ENCODE peak calls at places on chromosome 2, in seven cellular contexts. Y, J, M, I, W, S and R are unnamed samples.

GRCh38 chr2:205975082-205975949 is 110.7 kb downstream of the INO80D start:
- DNase-seq in I (no peak), W (peak), S (no peak), M (no peak), Y (peak), J (peak), R (no peak)

GRCh38 chr2:191297031-191297430 is 51.8 kb downstream of the MYO1B start:
- DNase-seq in M (no peak), J (no peak), Y (no peak), S (no peak), W (no peak), I (no peak), R (no peak)

GRCh38 chr2:9524291-9524690 is 31.3 kb downstream of the ADAM17 start:
- DNase-seq in M (no peak), W (no peak), S (no peak), J (no peak), Y (no peak), I (no peak), R (no peak)

GRCh38 chr2:233413529-233414272 is 59.4 kb downstream of the DGKD start:
- DNase-seq in I (no peak), M (peak), W (no peak), Y (peak), J (no peak), S (no peak), R (no peak)

GRCh38 chr2:144181006-144181405 is 338.9 kb downstream of the ZEB2 start:
- DNase-seq in I (no peak), M (no peak), S (no peak), W (no peak), J (no peak), Y (no peak), R (no peak)

GRCh38 chr2:53913721-53914120 is 54.0 kb upstream of the GPR75 start:
- DNase-seq in W (no peak), J (no peak), Y (peak), S (peak), M (peak), I (no peak), R (peak)

GRCh38 chr2:238863749-238864206 is 15.9 kb downstream of the TWIST2 start:
- DNase-seq in M (no peak), J (no peak), S (no peak), W (no peak), Y (no peak), I (no peak), R (no peak)

GRCh38 chr2:198004921-198005829 is 200.8 kb downstream of the PLCL1 start:
- DNase-seq in I (no peak), Y (no peak), M (peak), S (no peak), J (no peak), W (no peak), R (no peak)

GRCh38 chr2:43169987-43170732 is 56.2 kb downstream of the ZFP36L2 start:
- DNase-seq in Y (no peak), J (no peak), M (peak), S (peak), I (no peak), W (no peak), R (no peak)

GRCh38 chr2:649461-650342 is 27.5 kb downstream of the TMEM18 start:
- DNase-seq in I (no peak), Y (no peak), J (no peak), M (no peak), W (no peak), S (no peak), R (no peak)

GRCh38 chr2:44572196-44572900 is 210.6 kb downstream of the CAMKMT start:
- DNase-seq in W (no peak), J (no peak), S (no peak), Y (peak), I (no peak), M (no peak), R (no peak)

GRCh38 chr2:121903037-121903689 is 147.7 kb downstream of the TSN start:
- DNase-seq in S (no peak), J (no peak), Y (no peak), M (no peak), W (no peak), I (no peak), R (no peak)

GRCh38 chr2:121232626-121233265 is 52.3 kb downstream of the TFCP2L1 start:
- DNase-seq in I (no peak), M (no peak), J (no peak), W (no peak), S (no peak), Y (no peak), R (no peak)

GRCh38 chr2:9800975-9801723 is 42.1 kb upstream of the TAF1B start:
- DNase-seq in S (no peak), M (peak), J (no peak), W (no peak), I (no peak), Y (peak), R (no peak)